ENCODE peak calls at places on chromosomes 12 and 14, in eight cellular contexts. One of them, this sample, is unnamed.
A peak's percentile ranks its signal among the peaks of the same experiment; 100 is the strongest.

GRCh38 chr14:41609704-41610183 is 3.1 kb downstream of the LRFN5 start:
- DNase-seq in body of pancreas: peak; percentile 46
- DNase-seq in ovary: peak; percentile 55
- DNase-seq in endothelial cell of umbilical vein: no peak
- DNase-seq in heart left ventricle: peak; percentile 68
- DNase-seq in H1: no peak
- DNase-seq in adrenal gland: peak; percentile 84
- DNase-seq in HCT116: no peak
- DNase-seq in this sample: no peak

GRCh38 chr12:12724421-12725085 is 7.4 kb downstream of the CDKN1B start:
- DNase-seq in body of pancreas: peak; percentile 10
- DNase-seq in ovary: no peak
- DNase-seq in endothelial cell of umbilical vein: no peak
- DNase-seq in heart left ventricle: no peak
- DNase-seq in H1: no peak
- DNase-seq in adrenal gland: no peak
- DNase-seq in HCT116: no peak
- DNase-seq in this sample: no peak

GRCh38 chr12:80154261-80154660 is 54.9 kb downstream of the OTOGL start:
- DNase-seq in body of pancreas: no peak
- DNase-seq in ovary: no peak
- DNase-seq in endothelial cell of umbilical vein: no peak
- DNase-seq in heart left ventricle: no peak
- DNase-seq in H1: no peak
- DNase-seq in adrenal gland: no peak
- DNase-seq in HCT116: no peak
- DNase-seq in this sample: no peak

GRCh38 chr14:54700717-54701116 is 133.8 kb downstream of the SAMD4A start:
- DNase-seq in body of pancreas: no peak
- DNase-seq in ovary: no peak
- DNase-seq in endothelial cell of umbilical vein: no peak
- DNase-seq in heart left ventricle: no peak
- DNase-seq in H1: no peak
- DNase-seq in adrenal gland: no peak
- DNase-seq in HCT116: no peak
- DNase-seq in this sample: no peak

GRCh38 chr12:115079760-115080159 is 395.8 kb upstream of the TBX3 start:
- DNase-seq in body of pancreas: peak; percentile 55
- DNase-seq in ovary: no peak
- DNase-seq in endothelial cell of umbilical vein: no peak
- DNase-seq in heart left ventricle: no peak
- DNase-seq in H1: no peak
- DNase-seq in adrenal gland: peak; percentile 37
- DNase-seq in HCT116: no peak
- DNase-seq in this sample: no peak

GRCh38 chr14:71183856-71184255 is 276.6 kb downstream of the PCNX1 start:
- DNase-seq in body of pancreas: no peak
- DNase-seq in ovary: no peak
- DNase-seq in endothelial cell of umbilical vein: no peak
- DNase-seq in heart left ventricle: no peak
- DNase-seq in H1: no peak
- DNase-seq in adrenal gland: no peak
- DNase-seq in HCT116: no peak
- DNase-seq in this sample: no peak

GRCh38 chr12:67943295-67943892 is 45.9 kb upstream of the IFNG-AS1 start:
- DNase-seq in body of pancreas: peak; percentile 86
- DNase-seq in ovary: no peak
- DNase-seq in endothelial cell of umbilical vein: peak; percentile 64
- DNase-seq in heart left ventricle: peak; percentile 68
- DNase-seq in H1: no peak
- DNase-seq in adrenal gland: peak; percentile 87
- DNase-seq in HCT116: peak; percentile 39
- DNase-seq in this sample: no peak

GRCh38 chr14:44803239-44803905 is 158.4 kb downstream of the KLHL28 start:
- DNase-seq in body of pancreas: no peak
- DNase-seq in ovary: no peak
- DNase-seq in endothelial cell of umbilical vein: peak; percentile 53
- DNase-seq in heart left ventricle: no peak
- DNase-seq in H1: no peak
- DNase-seq in adrenal gland: no peak
- DNase-seq in HCT116: peak; percentile 45
- DNase-seq in this sample: no peak

GRCh38 chr14:104438166-104438887 is 141.2 kb upstream of the C14orf180 start:
- DNase-seq in body of pancreas: no peak
- DNase-seq in ovary: no peak
- DNase-seq in endothelial cell of umbilical vein: no peak
- DNase-seq in heart left ventricle: no peak
- DNase-seq in H1: no peak
- DNase-seq in adrenal gland: no peak
- DNase-seq in HCT116: no peak
- DNase-seq in this sample: no peak

GRCh38 chr12:64252708-64253107 is 30.6 kb upstream of the KICS2 start:
- DNase-seq in body of pancreas: no peak
- DNase-seq in ovary: no peak
- DNase-seq in endothelial cell of umbilical vein: no peak
- DNase-seq in heart left ventricle: no peak
- DNase-seq in H1: no peak
- DNase-seq in adrenal gland: peak; percentile 64
- DNase-seq in HCT116: no peak
- DNase-seq in this sample: no peak

GRCh38 chr12:14896477-14897184 is 11.0 kb upstream of the MGP start:
- DNase-seq in body of pancreas: no peak
- DNase-seq in ovary: no peak
- DNase-seq in endothelial cell of umbilical vein: no peak
- DNase-seq in heart left ventricle: no peak
- DNase-seq in H1: no peak
- DNase-seq in adrenal gland: peak; percentile 53
- DNase-seq in HCT116: no peak
- DNase-seq in this sample: no peak

GRCh38 chr14:99726538-99727095 is 42.5 kb downstream of the CYP46A1 start:
- DNase-seq in body of pancreas: peak; percentile 1
- DNase-seq in ovary: peak; percentile 30
- DNase-seq in endothelial cell of umbilical vein: no peak
- DNase-seq in heart left ventricle: no peak
- DNase-seq in H1: no peak
- DNase-seq in adrenal gland: no peak
- DNase-seq in HCT116: no peak
- DNase-seq in this sample: no peak

GRCh38 chr14:101071493-101071891 is 168.0 kb upstream of the RTL1 start:
- DNase-seq in body of pancreas: no peak
- DNase-seq in ovary: peak; percentile 31
- DNase-seq in endothelial cell of umbilical vein: no peak
- DNase-seq in heart left ventricle: no peak
- DNase-seq in H1: no peak
- DNase-seq in adrenal gland: no peak
- DNase-seq in HCT116: no peak
- DNase-seq in this sample: no peak

GRCh38 chr14:44914849-44915248 is 46.9 kb downstream of the KLHL28 start:
- DNase-seq in body of pancreas: no peak
- DNase-seq in ovary: no peak
- DNase-seq in endothelial cell of umbilical vein: no peak
- DNase-seq in heart left ventricle: no peak
- DNase-seq in H1: no peak
- DNase-seq in adrenal gland: peak; percentile 21
- DNase-seq in HCT116: no peak
- DNase-seq in this sample: no peak

GRCh38 chr14:21528381-21529348 is 2.5 kb upstream of the SALL2 start:
- DNase-seq in body of pancreas: no peak
- DNase-seq in ovary: no peak
- DNase-seq in endothelial cell of umbilical vein: no peak
- DNase-seq in heart left ventricle: no peak
- DNase-seq in H1: no peak
- DNase-seq in adrenal gland: no peak
- DNase-seq in HCT116: no peak
- DNase-seq in this sample: no peak

GRCh38 chr14:94161979-94162378 is 12.1 kb upstream of the PPP4R4 start:
- DNase-seq in body of pancreas: no peak
- DNase-seq in ovary: no peak
- DNase-seq in endothelial cell of umbilical vein: no peak
- DNase-seq in heart left ventricle: no peak
- DNase-seq in H1: no peak
- DNase-seq in adrenal gland: no peak
- DNase-seq in HCT116: no peak
- DNase-seq in this sample: no peak

GRCh38 chr12:105235747-105236476 is at the start of gene APPL2:
- DNase-seq in body of pancreas: peak; percentile 94
- DNase-seq in ovary: peak; percentile 94
- DNase-seq in endothelial cell of umbilical vein: peak; percentile 87
- DNase-seq in heart left ventricle: peak; percentile 96
- DNase-seq in H1: no peak
- DNase-seq in adrenal gland: peak; percentile 93
- DNase-seq in HCT116: peak; percentile 63
- DNase-seq in this sample: peak; percentile 43

DNA sequence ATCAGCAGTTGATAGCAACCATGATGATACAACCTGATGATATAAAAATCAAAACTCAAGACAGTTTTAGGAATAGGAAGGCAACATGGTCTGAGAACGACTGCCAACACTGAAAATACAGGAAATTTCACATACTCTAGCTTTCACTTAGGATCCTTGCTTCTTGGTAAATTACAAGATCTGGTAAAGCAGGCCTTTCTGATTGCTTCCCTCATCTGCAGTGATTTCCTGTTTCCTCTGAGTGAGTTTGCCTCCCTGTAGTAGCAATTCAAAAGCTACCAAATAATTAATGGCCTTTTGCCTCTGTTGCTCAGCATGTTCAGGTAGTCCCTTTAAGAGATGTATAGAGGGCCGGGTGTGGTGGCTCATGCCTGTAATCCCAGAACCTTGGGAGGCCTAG is 2.0 kb upstream of the IRAK3 start:
- DNase-seq in body of pancreas: no peak
- DNase-seq in ovary: no peak
- DNase-seq in endothelial cell of umbilical vein: peak; percentile 37
- DNase-seq in heart left ventricle: no peak
- DNase-seq in H1: no peak
- DNase-seq in adrenal gland: no peak
- DNase-seq in HCT116: no peak
- DNase-seq in this sample: no peak
- H3K27me3 ChIP-seq in body of pancreas: no peaks in the 10 kb centered on the region
- H3K27me3 ChIP-seq in ovary: no peaks in the 10 kb centered on the region
- H3K27me3 ChIP-seq in endothelial cell of umbilical vein: peaks cover 7% of the 10 kb centered on the region
- H3K27me3 ChIP-seq in heart left ventricle: no peaks in the 10 kb centered on the region
- H3K27me3 ChIP-seq in H1: peaks cover 23% of the 10 kb centered on the region
- H3K27me3 ChIP-seq in adrenal gland: no peaks in the 10 kb centered on the region
- H3K27me3 ChIP-seq in HCT116: no peaks in the 10 kb centered on the region
- H3K27me3 ChIP-seq in this sample: peaks cover 35% of the 10 kb centered on the region

GRCh38 chr14:102810523-102810922 is 33.3 kb downstream of the TRAF3 start:
- DNase-seq in body of pancreas: no peak
- DNase-seq in ovary: no peak
- DNase-seq in endothelial cell of umbilical vein: no peak
- DNase-seq in heart left ventricle: no peak
- DNase-seq in H1: no peak
- DNase-seq in adrenal gland: no peak
- DNase-seq in HCT116: no peak
- DNase-seq in this sample: no peak
- TF ChIP-seq CTCF in body of pancreas: no peak
- TF ChIP-seq CTCF in ovary: no peak
- TF ChIP-seq CTCF in endothelial cell of umbilical vein: no peak
- TF ChIP-seq CTCF in heart left ventricle: no peak
- TF ChIP-seq CTCF in H1: no peak
- TF ChIP-seq CTCF in adrenal gland: no peak
- TF ChIP-seq CTCF in HCT116: no peak
- TF ChIP-seq CTCF in this sample: no peak

GRCh38 chr12:46372852-46373302 is 304 bp upstream of the SLC38A2 start:
- DNase-seq in body of pancreas: no peak
- DNase-seq in ovary: no peak
- DNase-seq in endothelial cell of umbilical vein: no peak
- DNase-seq in heart left ventricle: no peak
- DNase-seq in H1: no peak
- DNase-seq in adrenal gland: no peak
- DNase-seq in HCT116: no peak
- DNase-seq in this sample: no peak

GRCh38 chr12:46370792-46371717 is 1.5 kb downstream of the SLC38A2 start:
- DNase-seq in body of pancreas: peak; percentile 93
- DNase-seq in ovary: peak; percentile 95
- DNase-seq in endothelial cell of umbilical vein: peak; percentile 88
- DNase-seq in heart left ventricle: peak; percentile 94
- DNase-seq in H1: no peak
- DNase-seq in adrenal gland: peak; percentile 94
- DNase-seq in HCT116: no peak
- DNase-seq in this sample: peak; percentile 34

GRCh38 chr12:46370380-46370734 is 2.2 kb downstream of the SLC38A2 start:
- DNase-seq in body of pancreas: no peak
- DNase-seq in ovary: no peak
- DNase-seq in endothelial cell of umbilical vein: no peak
- DNase-seq in heart left ventricle: no peak
- DNase-seq in H1: no peak
- DNase-seq in adrenal gland: no peak
- DNase-seq in HCT116: no peak
- DNase-seq in this sample: no peak

GRCh38 chr12:46372131-46372851 is at the start of gene SLC38A2:
- DNase-seq in body of pancreas: peak; percentile 99
- DNase-seq in ovary: peak; percentile 99
- DNase-seq in endothelial cell of umbilical vein: peak; percentile 93
- DNase-seq in heart left ventricle: peak; percentile 99
- DNase-seq in H1: no peak
- DNase-seq in adrenal gland: peak; percentile 98
- DNase-seq in HCT116: peak; percentile 71
- DNase-seq in this sample: peak; percentile 88

GRCh38 chr12:46371718-46372130 is 849 bp downstream of the SLC38A2 start:
- DNase-seq in body of pancreas: peak; percentile 81
- DNase-seq in ovary: peak; percentile 79
- DNase-seq in endothelial cell of umbilical vein: no peak
- DNase-seq in heart left ventricle: peak; percentile 83
- DNase-seq in H1: no peak
- DNase-seq in adrenal gland: peak; percentile 76
- DNase-seq in HCT116: no peak
- DNase-seq in this sample: peak; percentile 50
- TF ChIP-seq POLR2A in body of pancreas: peak; percentile 38
- TF ChIP-seq POLR2A in ovary: no peak
- TF ChIP-seq POLR2A in endothelial cell of umbilical vein: peak; percentile 46
- TF ChIP-seq POLR2A in heart left ventricle: no peak
- TF ChIP-seq POLR2A in H1: peak; percentile 16
- TF ChIP-seq POLR2A in adrenal gland: peak; percentile 6
- TF ChIP-seq POLR2A in HCT116: no peak
- TF ChIP-seq POLR2A in this sample: no peak

DNA sequence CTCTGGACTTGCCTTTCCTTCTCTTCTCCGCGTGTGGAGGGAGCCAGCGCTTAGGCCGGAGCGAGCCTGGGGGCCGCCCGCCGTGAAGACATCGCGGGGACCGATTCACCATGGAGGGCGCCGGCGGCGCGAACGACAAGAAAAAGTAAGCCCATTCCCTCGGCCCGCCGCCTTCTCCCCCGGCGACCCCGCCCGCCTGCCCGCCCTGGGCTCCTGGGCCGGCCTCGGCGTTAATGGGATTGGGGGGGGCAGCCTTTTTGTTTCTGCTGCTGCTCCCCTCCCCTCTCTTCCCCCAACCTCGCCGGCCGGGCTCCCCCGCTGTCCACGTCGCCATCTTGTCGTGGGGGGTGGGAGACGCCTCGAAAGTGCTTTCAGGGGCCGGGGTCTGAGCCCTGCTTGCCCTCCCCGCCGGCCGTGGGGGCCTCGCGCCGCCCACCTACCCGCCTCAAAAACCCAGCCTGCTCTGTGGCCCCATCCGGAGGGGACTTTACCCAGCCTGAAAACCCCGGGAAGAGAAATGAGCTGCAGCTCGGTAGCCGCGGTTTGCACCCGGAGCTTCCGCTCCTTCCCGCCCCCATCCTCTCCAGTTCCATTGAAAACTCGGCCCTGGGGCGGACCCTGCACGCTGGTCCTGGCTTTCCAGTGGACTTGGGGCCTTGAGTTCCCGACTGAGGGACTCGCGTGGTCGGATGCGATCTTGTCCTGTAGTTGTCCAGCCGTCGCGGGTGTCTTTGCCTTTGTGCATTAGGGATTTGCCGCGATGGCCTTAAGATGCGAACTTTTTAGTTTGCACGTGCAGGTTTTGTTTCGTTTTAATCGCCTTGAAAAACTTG is 598 bp downstream of the HIF1A start:
- DNase-seq in body of pancreas: peak; percentile 67
- DNase-seq in ovary: peak; percentile 64
- DNase-seq in endothelial cell of umbilical vein: peak; percentile 62
- DNase-seq in heart left ventricle: peak; percentile 72
- DNase-seq in H1: no peak
- DNase-seq in adrenal gland: peak; percentile 74
- DNase-seq in HCT116: no peak
- DNase-seq in this sample: no peak
- H3K27me3 ChIP-seq in body of pancreas: no peaks in the 10 kb centered on the region
- H3K27me3 ChIP-seq in ovary: no peaks in the 10 kb centered on the region
- H3K27me3 ChIP-seq in endothelial cell of umbilical vein: no peaks in the 10 kb centered on the region
- H3K27me3 ChIP-seq in heart left ventricle: no peaks in the 10 kb centered on the region
- H3K27me3 ChIP-seq in H1: no peaks in the 10 kb centered on the region
- H3K27me3 ChIP-seq in adrenal gland: no peaks in the 10 kb centered on the region
- H3K27me3 ChIP-seq in HCT116: no peaks in the 10 kb centered on the region
- H3K27me3 ChIP-seq in this sample: no peaks in the 10 kb centered on the region